ENCODE peak calls at places on chromosome 18, in six cellular contexts. L is endothelial cell of umbilical vein, B is A549, H is K562, I is GM12878, X is HepG2. M is an unnamed sample.
A peak's percentile ranks its signal among the peaks of the same experiment; 100 is the strongest.

GRCh38 chr18:74760026-74760425 is 162.4 kb downstream of the ZNF407 start:
- DNase-seq in L (no peak), X (no peak), B (no peak), I (no peak), H (no peak), M (no peak)

GRCh38 chr18:7904529-7904928 is 337.4 kb downstream of the PTPRM start:
- DNase-seq in I (no peak), H (no peak), X (no peak), B (no peak), L (no peak), M (no peak)

GRCh38 chr18:47050468-47050867 is 15.0 kb upstream of the ELOA2 start:
- DNase-seq in B (no peak), L (peak; percentile 51), I (no peak), X (peak; percentile 40), H (peak; percentile 11), M (peak; percentile 45)

GRCh38 chr18:59549797-59550516 is 147.3 kb downstream of the CCBE1 start:
- DNase-seq in L (no peak), X (no peak), H (no peak), B (no peak), I (no peak), M (no peak)

GRCh38 chr18:79784965-79785770 is 12.6 kb upstream of the KCNG2 start:
- DNase-seq in I (no peak), H (no peak), L (no peak), X (no peak), B (no peak), M (peak; percentile 84)

GRCh38 chr18:46155652-46156051 is 51.5 kb downstream of the HAUS1 start:
- DNase-seq in I (no peak), B (no peak), X (no peak), L (no peak), H (no peak), M (no peak)

GRCh38 chr18:8124232-8125146 is 484.7 kb upstream of the RAB12 start:
- DNase-seq in L (no peak), I (no peak), B (no peak), X (no peak), H (no peak), M (no peak)

GRCh38 chr18:54269924-54270844 is 867 bp downstream of the POLI start:
- DNase-seq in I (no peak), B (peak; percentile 30), X (peak; percentile 35), L (peak; percentile 59), H (no peak), M (no peak)

GRCh38 chr18:79870369-79871025 is 72.8 kb downstream of the KCNG2 start:
- DNase-seq in H (no peak), L (no peak), I (no peak), X (no peak), B (no peak), M (no peak)

GRCh38 chr18:73579698-73580097 is 567.9 kb downstream of the FBXO15 start:
- DNase-seq in I (no peak), B (no peak), X (no peak), H (no peak), L (no peak), M (no peak)

GRCh38 chr18:76275913-76276312 is 219.1 kb downstream of the ZNF516 start:
- DNase-seq in I (no peak), X (no peak), B (no peak), L (no peak), H (no peak), M (peak; percentile 18)

GRCh38 chr18:76099931-76100457 is 395.0 kb downstream of the ZNF516 start:
- DNase-seq in B (no peak), I (no peak), H (no peak), X (no peak), L (no peak), M (no peak)

GRCh38 chr18:22324191-22325131 is 93.3 kb downstream of the CTAGE1 start:
- DNase-seq in I (no peak), H (no peak), B (no peak), L (peak; percentile 72), X (no peak), M (no peak)

GRCh38 chr18:8238507-8238906 is 370.7 kb upstream of the RAB12 start:
- DNase-seq in L (no peak), X (peak; percentile 90), I (no peak), B (no peak), H (no peak), M (peak; percentile 21)

GRCh38 chr18:43719264-43719795 is 442.0 kb upstream of the SYT4 start:
- DNase-seq in X (no peak), B (no peak), I (no peak), L (no peak), H (no peak), M (no peak)

GRCh38 chr18:34283506-34283905 is 58.8 kb upstream of the NOL4 start:
- DNase-seq in B (no peak), H (no peak), I (no peak), X (no peak), L (no peak), M (no peak)

GRCh38 chr18:26086959-26087358 is 3.5 kb downstream of the SS18 start:
- DNase-seq in X (no peak), L (no peak), I (no peak), H (no peak), B (no peak), M (no peak)

GRCh38 chr18:44687421-44687820 is 6.7 kb downstream of the SETBP1 start:
- DNase-seq in H (no peak), L (no peak), B (no peak), X (no peak), I (no peak), M (no peak)

GRCh38 chr18:59570101-59570875 is 126.9 kb downstream of the CCBE1 start:
- DNase-seq in B (no peak), H (no peak), I (no peak), X (no peak), L (no peak), M (no peak)

DNA sequence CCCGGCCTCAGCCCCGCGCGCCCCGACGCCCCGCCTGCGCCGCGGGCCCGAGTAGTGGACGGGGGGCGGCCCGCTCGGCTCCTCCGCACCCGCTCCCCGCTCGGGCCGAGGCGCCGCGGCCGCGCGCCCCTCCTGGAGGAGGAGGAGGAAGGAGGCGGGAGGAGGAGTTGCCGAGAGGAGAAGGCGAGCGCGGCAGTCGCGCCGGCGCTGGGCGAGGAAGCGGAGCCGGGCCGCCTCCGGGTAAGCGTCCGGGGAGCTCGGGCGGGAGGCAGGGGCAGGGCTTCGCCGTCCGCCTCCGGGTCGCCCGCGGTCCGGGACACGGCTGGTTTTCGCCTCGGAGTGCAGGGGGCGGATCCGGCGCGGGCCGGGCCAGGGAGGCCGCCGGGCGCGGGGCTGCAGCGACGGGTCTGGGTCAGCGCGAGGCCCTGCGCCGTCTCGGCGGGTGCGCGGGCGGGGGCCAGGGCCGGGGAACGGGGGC is at the start of gene SOCS6:
- DNase-seq in I (no peak), X (no peak), L (peak; percentile 60), H (peak; percentile 55), B (no peak), M (peak; percentile 83)
- TF ChIP-seq MAX in I (no peak), X (peak; percentile 16), L (no peak), H (no peak), B (no peak), M (no peak)

DNA sequence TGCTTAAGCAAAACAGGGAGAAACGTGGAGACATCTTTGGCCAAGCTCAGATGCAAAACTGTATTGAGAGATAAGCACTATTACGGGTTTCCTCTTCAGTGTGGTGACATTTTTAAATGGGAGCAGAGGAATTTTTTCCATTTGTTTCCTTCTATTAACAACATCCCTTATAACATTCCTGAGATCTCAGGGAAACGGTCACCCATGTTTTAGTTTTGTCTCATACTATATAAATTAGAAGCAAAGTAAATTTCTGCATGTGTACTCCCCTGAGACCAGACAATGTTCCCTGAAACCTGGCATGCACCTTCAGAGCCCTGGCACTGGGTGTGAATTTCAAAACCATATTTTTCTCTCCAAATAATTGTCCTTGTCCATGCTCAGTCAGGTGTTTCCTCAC is 57.6 kb upstream of the RNF152 start:
- DNase-seq in I (no peak), X (no peak), B (no peak), H (no peak), L (peak; percentile 73), M (no peak)
- TF ChIP-seq CTCF in I (no peak), X (no peak), B (no peak), H (no peak), L (no peak), M (no peak)

GRCh38 chr18:35618289-35618688 is 36.7 kb downstream of the GALNT1 start:
- DNase-seq in I (no peak), H (no peak), L (no peak), B (no peak), X (no peak), M (no peak)
- TF ChIP-seq MYC in I (no peak), H (no peak), L (no peak), B (no peak), X (no peak), M (no peak)

DNA sequence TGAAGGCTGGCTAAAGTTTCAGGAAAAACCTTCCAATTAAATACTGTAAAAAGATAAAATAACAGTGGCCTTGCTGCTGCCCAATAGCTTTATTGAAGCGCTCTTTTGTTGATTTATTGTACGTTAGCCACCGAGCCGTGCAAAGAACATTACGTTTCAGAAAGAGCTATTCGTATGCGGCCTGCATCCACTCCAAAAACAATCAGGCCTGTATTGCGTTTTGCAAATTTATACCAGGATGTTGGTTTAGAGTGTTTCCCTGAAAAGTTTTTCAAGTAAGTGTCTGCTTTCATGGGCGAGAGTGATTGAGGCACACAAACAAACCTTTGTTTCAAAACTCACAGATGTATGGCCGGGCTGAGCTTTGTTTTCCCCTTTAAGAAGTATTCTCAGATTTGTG is 257.2 kb upstream of the SALL3 start:
- DNase-seq in I (no peak), L (no peak), B (no peak), H (no peak), X (no peak), M (no peak)
- TF ChIP-seq MAX in I (no peak), L (no peak), B (no peak), H (no peak), X (no peak), M (no peak)

GRCh38 chr18:3183103-3183717 is 36.6 kb downstream of the MYOM1 start:
- DNase-seq in X (no peak), B (no peak), I (no peak), L (no peak), H (no peak), M (no peak)
- TF ChIP-seq CTCF in X (no peak), B (no peak), I (no peak), L (no peak), H (no peak), M (no peak)

GRCh38 chr18:70221156-70221910 is 15.8 kb upstream of the RTTN start:
- DNase-seq in H (no peak), I (no peak), B (no peak), L (no peak), X (no peak), M (no peak)
- TF ChIP-seq MYC in H (no peak), I (no peak), B (no peak), L (no peak), X (no peak), M (no peak)

GRCh38 chr18:62436636-62437519 is 85.9 kb upstream of the ZCCHC2 start:
- DNase-seq in X (no peak), I (no peak), L (peak; percentile 57), B (no peak), H (no peak), M (no peak)
- TF ChIP-seq MAX in X (no peak), I (no peak), L (no peak), B (no peak), H (no peak), M (no peak)

DNA sequence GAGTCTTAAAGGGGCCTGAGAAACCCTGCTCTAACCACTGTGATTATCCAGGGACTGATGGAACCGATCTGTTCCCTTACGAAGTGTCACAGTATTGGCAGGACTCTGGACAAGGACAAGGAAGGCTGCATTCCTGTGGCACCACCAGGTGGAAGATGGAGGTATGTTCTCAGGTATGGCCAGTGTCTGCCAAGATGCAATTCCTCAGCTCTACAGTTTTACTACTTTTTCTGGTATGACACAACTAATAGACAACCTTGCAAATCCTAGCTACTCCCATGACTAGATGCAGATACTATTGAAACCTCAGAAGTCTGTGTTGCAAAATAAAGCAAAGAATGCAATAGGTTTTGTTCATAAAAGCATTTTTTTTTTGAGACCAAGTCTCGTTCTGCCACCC is 14.6 kb downstream of the RAB31 start:
- DNase-seq in X (peak; percentile 37), L (no peak), B (no peak), I (no peak), H (no peak), M (no peak)
- TF ChIP-seq CTCF in X (peak; percentile 63), L (no peak), B (no peak), I (peak; percentile 41), H (peak; percentile 34), M (no peak)